ENCODE peak calls at places on chromosomes 11 and 22, in five cellular contexts. I is heart left ventricle, U is DMS79 treated with DMSO at 0.1 percent for 48 hours, W is kidney tubule cell, B is midbrain. D is an unnamed sample.

GRCh38 chr22:18050065-18050464 is 25.7 kb upstream of the MICAL3 start:
- DNase-seq in W (no peak), B (no peak), I (no peak), U (no peak), D (no peak)

GRCh38 chr11:118883368-118884071 is at the start of gene CXCR5:
- DNase-seq in B (no peak), W (peak), U (no peak), I (no peak), D (no peak)

GRCh38 chr11:133835258-133836075 is 9.8 kb downstream of the SPATA19 start:
- DNase-seq in I (no peak), W (peak), U (peak), B (peak), D (peak)

GRCh38 chr22:32079110-32080089 is 36.3 kb downstream of the SLC5A1 start:
- DNase-seq in W (peak), U (no peak), B (no peak), I (no peak), D (peak)

GRCh38 chr22:47156352-47157092 is 394.1 kb downstream of the TBC1D22A start:
- DNase-seq in B (no peak), I (no peak), U (no peak), W (no peak), D (no peak)

GRCh38 chr22:29172216-29172615 is 33.5 kb upstream of the EMID1 start:
- DNase-seq in B (no peak), U (no peak), I (no peak), W (no peak), D (no peak)

GRCh38 chr11:40235841-40236240 is 1223.6 kb downstream of the LRRC4C start:
- DNase-seq in I (no peak), U (no peak), B (no peak), W (no peak), D (no peak)

GRCh38 chr22:42437488-42438292 is 5.5 kb upstream of the NFAM1 start:
- DNase-seq in W (peak), B (peak), U (peak), I (peak), D (peak)

GRCh38 chr11:94151903-94152677 is 23.4 kb downstream of the PANX1 start:
- DNase-seq in U (no peak), I (peak), W (peak), B (no peak), D (peak)

GRCh38 chr22:42151924-42152635 is 21.5 kb upstream of the CYP2D6 start:
- DNase-seq in U (no peak), I (no peak), B (no peak), W (no peak), D (no peak)

GRCh38 chr11:108037636-108038035 is 28.9 kb downstream of the CUL5 start:
- DNase-seq in U (no peak), I (no peak), W (no peak), B (no peak), D (peak)

GRCh38 chr11:76323804-76324203 is 57.1 kb downstream of the THAP12 start:
- DNase-seq in B (no peak), I (no peak), U (no peak), W (no peak), D (no peak)

GRCh38 chr11:67384851-67385366 is 6.9 kb upstream of the RAD9A start:
- DNase-seq in W (peak), I (no peak), B (peak), U (peak), D (peak)

GRCh38 chr11:33703771-33704170 is 3.1 kb upstream of the C11orf91 start:
- DNase-seq in B (no peak), I (no peak), U (no peak), W (peak), D (peak)

GRCh38 chr11:86486261-86487030 is 111.8 kb downstream of the CCDC81 start:
- DNase-seq in U (no peak), B (no peak), W (peak), I (no peak), D (no peak)

GRCh38 chr22:41925783-41926460 is 684 bp downstream of the TNFRSF13C start:
- DNase-seq in B (no peak), I (peak), W (peak), U (peak), D (peak)

GRCh38 chr22:17706451-17706900 is 67.8 kb downstream of the BID start:
- DNase-seq in B (peak), I (peak), U (no peak), W (peak), D (peak)

GRCh38 chr11:106456651-106457050 is 379.2 kb downstream of the AASDHPPT start:
- DNase-seq in B (no peak), I (no peak), W (no peak), U (no peak), D (no peak)

GRCh38 chr22:28985581-28986290 is 75.9 kb downstream of the C22orf31 start:
- DNase-seq in I (no peak), U (no peak), W (no peak), B (no peak), D (no peak)

GRCh38 chr11:65652511-65653228 is 10.0 kb downstream of the RELA start:
- DNase-seq in W (peak), B (peak), I (peak), U (peak), D (peak)

GRCh38 chr11:113386866-113387265 is 713 bp upstream of the ANKK1 start:
- DNase-seq in W (no peak), B (no peak), I (no peak), U (no peak), D (no peak)

GRCh38 chr22:46185263-46185662 is 34.9 kb downstream of the PPARA start:
- DNase-seq in B (peak), U (no peak), I (no peak), W (no peak), D (no peak)

GRCh38 chr11:70304208-70304603 is 33.7 kb downstream of the PPFIA1 start:
- DNase-seq in U (no peak), W (no peak), I (no peak), B (no peak), D (no peak)

GRCh38 chr22:48649031-48649430 is 1178.6 kb downstream of the BRD1 start:
- DNase-seq in B (no peak), W (no peak), U (no peak), I (no peak), D (no peak)

GRCh38 chr11:72378704-72379383 is 55.5 kb downstream of the CLPB start:
- DNase-seq in B (peak), W (no peak), I (peak), U (no peak), D (no peak)

GRCh38 chr22:29814003-29814402 is 24.1 kb downstream of the ASCC2 start:
- DNase-seq in I (no peak), W (peak), U (no peak), B (no peak), D (no peak)

GRCh38 chr11:113505541-113506375 is 30.6 kb upstream of the DRD2 start:
- DNase-seq in I (no peak), W (peak), U (no peak), B (peak), D (peak)

GRCh38 chr11:963852-964251 is 38.2 kb downstream of the AP2A2 start:
- DNase-seq in B (no peak), W (no peak), I (no peak), U (no peak), D (no peak)

GRCh38 chr11:73191151-73191550 is 26.9 kb upstream of the P2RY2 start:
- DNase-seq in W (no peak), I (no peak), U (no peak), B (no peak), D (no peak)

GRCh38 chr11:44729718-44730117 is 3.0 kb downstream of the TSPAN18 start:
- DNase-seq in B (no peak), U (no peak), W (no peak), I (no peak), D (no peak)

GRCh38 chr11:12721816-12722604 is 47.8 kb downstream of the TEAD1 start:
- DNase-seq in B (no peak), W (peak), I (no peak), U (peak), D (no peak)

GRCh38 chr22:17980638-17981051 is 43.7 kb downstream of the MICAL3 start:
- DNase-seq in W (no peak), B (no peak), I (no peak), U (peak), D (no peak)

GRCh38 chr11:46278387-46279173 is 1.1 kb downstream of the CREB3L1 start:
- DNase-seq in U (peak), W (no peak), I (peak), B (no peak), D (peak)

GRCh38 chr11:123577081-123577598 is 77.3 kb downstream of the SCN3B start:
- DNase-seq in B (peak), U (peak), I (peak), W (peak), D (peak)

GRCh38 chr22:37985751-37986281 is 1.5 kb upstream of the SOX10 start:
- DNase-seq in W (no peak), I (no peak), U (no peak), B (peak), D (no peak)